ENCODE peak calls at places on chromosome 4, in eight cellular contexts. D is H9, A is spleen, X is small intestine, G is keratinocyte, I is esophagus muscularis mucosa, C is psoas muscle, S is OCI-LY7. U is an unnamed sample. For H3K4me1, the result is how much of the 10 kb centered on the place peaks cover.

GRCh38 chr4:119508281-119508680 is 120.3 kb downstream of the PDE5A start:
- DNase-seq in D (no peak), A (no peak), S (no peak), C (no peak), X (no peak), G (no peak), I (no peak), U (no peak)

GRCh38 chr4:118680808-118681207 is 4.4 kb upstream of the METTL14 start:
- DNase-seq in I (no peak), G (no peak), C (no peak), S (no peak), X (no peak), A (no peak), D (peak), U (no peak)

GRCh38 chr4:140237616-140238352 is 83.8 kb upstream of the MAML3 start:
- DNase-seq in I (no peak), A (peak), G (no peak), D (peak), X (peak), C (peak), S (peak), U (peak)

GRCh38 chr4:104649631-104650030 is 154.9 kb upstream of the CXXC4 start:
- DNase-seq in I (no peak), C (no peak), S (no peak), X (no peak), D (no peak), G (no peak), A (no peak), U (no peak)

GRCh38 chr4:100581337-100581736 is 63.5 kb upstream of the EMCN start:
- DNase-seq in S (no peak), A (no peak), I (no peak), C (peak), D (no peak), X (no peak), G (peak), U (no peak)

GRCh38 chr4:141711211-141711610 is 74.8 kb downstream of the IL15 start:
- DNase-seq in D (no peak), A (no peak), X (peak), G (no peak), S (no peak), C (no peak), I (no peak), U (no peak)

GRCh38 chr4:181259081-181259480 is 984.1 kb upstream of the TENM3 start:
- DNase-seq in C (no peak), S (no peak), G (no peak), A (no peak), I (no peak), D (no peak), X (no peak), U (no peak)

GRCh38 chr4:152114562-152114961 is 353.8 kb upstream of the GATB start:
- DNase-seq in A (no peak), I (no peak), D (no peak), C (no peak), X (no peak), S (no peak), G (no peak), U (no peak)

GRCh38 chr4:1043658-1044468 is 32.4 kb downstream of the FGFRL1 start:
- DNase-seq in S (no peak), X (no peak), A (peak), D (peak), G (peak), C (peak), I (peak), U (peak)

GRCh38 chr4:132542228-132542627 is 606.9 kb upstream of the PCDH10 start:
- DNase-seq in S (no peak), I (no peak), X (no peak), D (no peak), C (no peak), G (no peak), A (no peak), U (no peak)

GRCh38 chr4:25425361-25425760 is 48.3 kb downstream of the ANAPC4 start:
- DNase-seq in A (no peak), I (no peak), G (no peak), S (no peak), D (no peak), C (no peak), X (no peak), U (no peak)

GRCh38 chr4:27463816-27464215 is 603.2 kb downstream of the STIM2 start:
- DNase-seq in I (no peak), X (no peak), S (no peak), A (no peak), C (no peak), G (no peak), D (no peak), U (no peak)

GRCh38 chr4:11765849-11766453 is 337.3 kb upstream of the HS3ST1 start:
- DNase-seq in S (peak), I (no peak), A (no peak), G (no peak), X (peak), D (peak), C (no peak), U (peak)

GRCh38 chr4:147543039-147543438 is 62.1 kb downstream of the EDNRA start:
- DNase-seq in G (no peak), D (no peak), A (no peak), I (no peak), X (no peak), C (no peak), S (no peak), U (no peak)

GRCh38 chr4:10019521-10020051 is 1.7 kb downstream of the SLC2A9 start:
- DNase-seq in I (no peak), A (no peak), G (no peak), D (no peak), X (no peak), C (no peak), S (no peak), U (no peak)

GRCh38 chr4:128600410-128600809 is 209.1 kb upstream of the JADE1 start:
- DNase-seq in X (peak), G (no peak), A (no peak), D (no peak), S (no peak), C (no peak), I (no peak), U (no peak)

GRCh38 chr4:166165829-166166420 is 292.9 kb downstream of the TLL1 start:
- DNase-seq in A (no peak), G (no peak), I (no peak), S (peak), C (no peak), D (no peak), X (peak), U (no peak)

GRCh38 chr4:10154241-10154640 is 37.6 kb upstream of the WDR1 start:
- DNase-seq in D (no peak), A (no peak), G (no peak), X (no peak), C (no peak), S (no peak), I (no peak), U (no peak)

GRCh38 chr4:122700178-122700725 is 32.3 kb upstream of the BBS12 start:
- DNase-seq in A (no peak), D (no peak), G (peak), I (peak), C (no peak), X (peak), S (no peak), U (peak)

GRCh38 chr4:147596976-147597375 is 20.2 kb upstream of the TMEM184C start:
- DNase-seq in C (no peak), A (no peak), S (no peak), I (peak), D (no peak), G (no peak), X (no peak), U (no peak)

GRCh38 chr4:158170691-158171455 is 2.0 kb downstream of the GASK1B start:
- DNase-seq in I (no peak), S (no peak), A (peak), D (peak), C (peak), G (peak), X (peak), U (peak)

GRCh38 chr4:168183717-168184571 is 91.6 kb downstream of the ANXA10 start:
- DNase-seq in D (no peak), S (peak), C (no peak), G (no peak), X (peak), A (no peak), I (no peak), U (no peak)

GRCh38 chr4:23911675-23912455 is 22.0 kb upstream of the PPARGC1A start:
- DNase-seq in C (no peak), I (no peak), A (no peak), G (no peak), D (no peak), S (no peak), X (no peak), U (no peak)

GRCh38 chr4:100379583-100380105 is 138.2 kb downstream of the EMCN start:
- DNase-seq in S (no peak), A (no peak), G (peak), D (no peak), I (no peak), C (no peak), X (no peak), U (peak)

GRCh38 chr4:1234811-1235292 is 14.1 kb downstream of the CTBP1 start:
- DNase-seq in X (no peak), A (peak), D (no peak), G (no peak), C (peak), I (no peak), S (no peak), U (no peak)

GRCh38 chr4:104979083-104979760 is 167.5 kb upstream of the TET2 start:
- DNase-seq in D (no peak), X (no peak), G (peak), A (no peak), I (no peak), C (no peak), S (no peak), U (no peak)

GRCh38 chr4:187128971-187129370 is 405.3 kb upstream of the FAT1 start:
- DNase-seq in A (no peak), G (peak), S (no peak), D (no peak), C (no peak), I (no peak), X (no peak), U (no peak)

GRCh38 chr4:180665994-180666818 is 1577.0 kb upstream of the TENM3 start:
- DNase-seq in C (no peak), G (no peak), I (no peak), X (peak), S (peak), D (peak), A (no peak), U (peak)

GRCh38 chr4:163395758-163396157 is 52.1 kb downstream of the NPY5R start:
- DNase-seq in D (no peak), I (no peak), A (no peak), X (peak), G (no peak), S (no peak), C (no peak), U (no peak)

GRCh38 chr4:183455431-183456145 is 11.2 kb downstream of the CDKN2AIP start:
- DNase-seq in A (no peak), S (no peak), C (no peak), I (peak), D (no peak), G (no peak), X (no peak), U (no peak)

GRCh38 chr4:10013722-10014121 is 7.6 kb downstream of the SLC2A9 start:
- DNase-seq in I (no peak), D (peak), S (peak), A (no peak), X (peak), C (no peak), G (no peak), U (peak)

DNA sequence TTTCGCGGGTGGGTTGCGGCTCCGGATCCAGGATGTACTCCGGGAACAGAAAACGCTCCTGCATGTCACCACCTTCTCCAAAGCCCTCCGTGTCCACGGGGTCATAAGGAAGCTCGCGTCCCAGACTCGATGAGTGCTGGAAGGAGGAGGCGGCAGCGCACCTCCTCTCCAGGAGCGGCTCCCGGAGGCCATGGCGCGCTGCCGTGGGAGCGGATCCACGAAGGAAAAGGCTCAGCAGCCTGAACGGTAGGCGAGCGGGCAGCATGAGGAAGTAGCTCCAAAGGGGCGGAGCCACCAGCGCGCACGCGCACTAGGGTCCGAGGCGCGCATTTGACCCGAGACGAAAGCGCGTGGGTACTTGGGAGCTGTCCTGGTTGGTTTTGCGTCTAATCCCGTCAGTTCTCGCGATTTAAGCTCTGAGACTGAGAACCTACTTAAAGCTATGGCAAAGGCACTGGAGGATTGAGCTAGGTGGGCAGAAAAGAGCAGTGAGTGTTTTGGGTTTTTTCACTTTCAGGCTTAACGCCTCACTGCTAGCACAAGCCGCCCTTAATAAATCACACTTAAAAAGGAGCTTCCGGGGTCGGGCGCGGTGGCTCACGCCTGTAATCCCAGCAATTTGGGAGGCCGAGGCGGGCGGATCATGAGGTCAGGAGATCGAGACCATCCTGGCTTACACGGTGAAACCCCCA is at the start of gene NOA1:
- DNase-seq in C (peak), I (peak), X (peak), D (peak), G (peak), S (peak), A (peak), U (peak)
- H3K4me1 ChIP-seq in C (under half), I (half or more), X (under half), D (under half), G (under half), S (under half), A (half or more), U (under half)

GRCh38 chr4:38693531-38693930 is 29.5 kb downstream of the KLF3 start:
- DNase-seq in G (no peak), D (no peak), X (no peak), I (no peak), S (no peak), C (no peak), A (no peak), U (no peak)
- H3K4me1 ChIP-seq in G (under half), D (under half), X (under half), I (half or more), S (under half), C (under half), A (half or more), U (under half)

DNA sequence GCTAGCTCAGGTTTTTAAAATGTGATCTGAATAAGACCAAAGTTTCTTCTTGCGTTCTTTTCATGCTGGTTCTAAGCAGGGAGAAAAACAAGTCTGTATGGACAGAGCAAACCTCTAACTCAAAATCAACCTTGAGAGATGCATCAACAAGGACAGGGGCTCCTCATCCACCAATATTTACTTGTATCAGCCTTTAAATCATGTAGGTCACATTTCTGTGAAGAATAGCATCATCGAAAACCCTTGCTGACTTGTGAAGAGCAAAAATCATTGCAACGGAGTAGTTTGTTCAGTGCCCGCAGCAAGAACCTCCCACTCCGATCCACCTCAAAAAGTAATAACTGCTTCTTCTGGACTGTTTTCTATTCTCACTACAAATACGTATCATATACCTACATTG is 1.2 kb downstream of the ATP10D start:
- DNase-seq in D (no peak), I (no peak), S (no peak), G (no peak), A (no peak), X (no peak), C (no peak), U (no peak)
- H3K4me1 ChIP-seq in D (under half), I (under half), S (under half), G (under half), A (half or more), X (under half), C (under half), U (under half)

GRCh38 chr4:87056884-87057283 is 122.1 kb downstream of the AFF1 start:
- DNase-seq in S (no peak), D (no peak), X (peak), C (no peak), I (peak), A (no peak), G (no peak), U (no peak)
- H3K4me1 ChIP-seq in S (under half), D (under half), X (under half), C (half or more), I (half or more), A (half or more), G (under half), U (under half)

DNA sequence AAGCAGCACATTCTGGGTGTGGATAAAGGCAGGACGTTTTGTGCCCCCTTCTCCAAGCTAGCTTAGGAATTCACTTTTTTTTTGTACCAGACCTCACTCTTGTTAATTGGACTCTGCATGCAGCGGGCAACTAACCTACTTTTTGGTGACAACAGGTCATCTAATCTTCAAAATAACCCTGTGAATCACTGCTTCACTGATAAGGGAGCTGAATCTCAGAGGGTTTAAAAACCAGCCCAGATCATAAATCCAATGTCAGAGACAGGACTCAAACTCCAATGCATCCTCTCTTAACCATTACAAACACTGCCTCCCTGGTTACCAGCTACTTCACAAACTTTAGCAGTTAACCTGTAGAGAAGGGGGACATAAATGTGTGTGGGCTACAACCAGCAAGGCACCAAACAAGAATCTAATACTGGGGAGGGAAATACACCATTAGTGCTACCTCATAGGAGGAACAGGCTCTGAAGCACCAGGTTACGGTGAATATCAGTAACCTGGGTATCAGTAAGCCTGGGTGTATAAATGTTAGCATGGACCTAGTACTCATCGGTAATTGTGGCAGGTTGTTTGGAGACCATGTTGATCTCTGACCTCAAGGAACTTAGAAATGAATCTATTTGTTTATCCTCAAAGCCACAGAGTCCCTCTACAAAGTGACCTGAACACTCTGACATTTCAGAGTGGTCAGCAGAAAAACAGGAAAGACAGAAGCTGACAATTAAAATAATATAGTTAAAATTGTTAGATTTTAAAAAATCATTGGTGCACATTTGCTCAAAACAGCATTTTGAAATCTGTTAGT is 2.6 kb downstream of the TIFA start:
- DNase-seq in X (peak), D (no peak), A (no peak), S (no peak), I (no peak), C (no peak), G (no peak), U (no peak)
- H3K4me1 ChIP-seq in X (under half), D (under half), A (half or more), S (half or more), I (under half), C (under half), G (under half), U (under half)

U was measured in endodermal cell.